ENCODE peak calls at places on chromosomes 3 and 15, in six cellular contexts. One of them, this sample, is unnamed.

GRCh38 chr3:158991146-158991705 is 189.4 kb downstream of the MFSD1 start:
- DNase-seq in GM12878: no peak
- DNase-seq in HepG2: no peak
- DNase-seq in GM12892: no peak
- DNase-seq in K562: no peak
- DNase-seq in H1: peak
- DNase-seq in this sample: no peak

GRCh38 chr3:169144691-169145090 is 518.8 kb downstream of the MECOM start:
- DNase-seq in H1: no peak
- DNase-seq in K562: no peak
- DNase-seq in HepG2: no peak
- DNase-seq in GM12878: no peak
- DNase-seq in GM12892: no peak
- DNase-seq in this sample: no peak

GRCh38 chr3:181699171-181699903 is 12.4 kb upstream of the SOX2 start:
- DNase-seq in H1: no peak
- DNase-seq in GM12878: no peak
- DNase-seq in GM12892: no peak
- DNase-seq in HepG2: no peak
- DNase-seq in K562: no peak
- DNase-seq in this sample: no peak

GRCh38 chr3:105970283-105970682 is 101.5 kb upstream of the CBLB start:
- DNase-seq in HepG2: no peak
- DNase-seq in GM12892: no peak
- DNase-seq in K562: no peak
- DNase-seq in GM12878: no peak
- DNase-seq in H1: no peak
- DNase-seq in this sample: no peak

GRCh38 chr15:67548862-67549651 is 6.6 kb downstream of the MAP2K5 start:
- DNase-seq in GM12892: no peak
- DNase-seq in HepG2: no peak
- DNase-seq in H1: peak
- DNase-seq in K562: no peak
- DNase-seq in GM12878: no peak
- DNase-seq in this sample: no peak

GRCh38 chr3:46693038-46693896 is at the start of gene ALS2CL:
- DNase-seq in GM12878: no peak
- DNase-seq in GM12892: peak
- DNase-seq in H1: no peak
- DNase-seq in HepG2: no peak
- DNase-seq in K562: peak
- DNase-seq in this sample: peak

GRCh38 chr3:136277634-136278033 is 27.5 kb downstream of the PCCB start:
- DNase-seq in GM12878: no peak
- DNase-seq in K562: no peak
- DNase-seq in H1: peak
- DNase-seq in HepG2: no peak
- DNase-seq in GM12892: no peak
- DNase-seq in this sample: no peak

GRCh38 chr3:188554404-188554803 is 400.4 kb downstream of the LPP start:
- DNase-seq in HepG2: no peak
- DNase-seq in K562: no peak
- DNase-seq in GM12892: no peak
- DNase-seq in H1: no peak
- DNase-seq in GM12878: no peak
- DNase-seq in this sample: no peak

GRCh38 chr3:192212335-192212734 is 515.0 kb downstream of the FGF12 start:
- DNase-seq in K562: no peak
- DNase-seq in HepG2: no peak
- DNase-seq in GM12892: no peak
- DNase-seq in GM12878: no peak
- DNase-seq in H1: no peak
- DNase-seq in this sample: no peak

GRCh38 chr3:192212979-192213378 is 514.4 kb downstream of the FGF12 start:
- DNase-seq in H1: no peak
- DNase-seq in HepG2: no peak
- DNase-seq in GM12892: no peak
- DNase-seq in K562: no peak
- DNase-seq in GM12878: no peak
- DNase-seq in this sample: no peak

GRCh38 chr3:192207239-192207638 is 520.1 kb downstream of the FGF12 start:
- DNase-seq in H1: no peak
- DNase-seq in K562: no peak
- DNase-seq in GM12878: no peak
- DNase-seq in GM12892: no peak
- DNase-seq in HepG2: no peak
- DNase-seq in this sample: no peak

DNA sequence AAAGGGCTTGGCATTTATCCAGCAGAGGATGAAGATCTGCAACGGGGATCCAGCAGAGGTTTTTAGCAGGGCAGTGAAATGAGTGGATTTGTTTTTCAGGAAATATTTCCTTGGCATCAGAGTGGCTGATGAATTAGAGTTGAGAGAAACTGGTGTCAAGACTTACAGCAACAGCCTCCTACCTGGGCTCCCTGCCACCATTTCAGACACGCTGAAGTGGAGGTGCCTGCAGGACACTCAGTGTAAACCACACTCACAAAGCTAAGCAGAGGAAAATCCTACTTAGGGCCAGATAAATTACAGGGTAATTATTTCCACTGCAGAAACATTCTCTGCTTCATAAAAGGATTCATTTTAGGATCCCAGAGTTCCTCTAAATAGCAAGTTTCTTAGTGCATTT is 519.7 kb downstream of the FGF12 start:
- DNase-seq in HepG2: no peak
- DNase-seq in GM12878: no peak
- DNase-seq in GM12892: no peak
- DNase-seq in H1: no peak
- DNase-seq in K562: no peak
- DNase-seq in this sample: no peak
- TF ChIP-seq TAF1 in HepG2: no peak
- TF ChIP-seq TAF1 in GM12878: no peak
- TF ChIP-seq TAF1 in GM12892: no peak
- TF ChIP-seq TAF1 in H1: no peak
- TF ChIP-seq TAF1 in K562: no peak
- TF ChIP-seq TAF1 in this sample: no peak

GRCh38 chr3:8313591-8314298 is 187.9 kb upstream of the LMCD1 start:
- DNase-seq in H1: no peak
- DNase-seq in GM12878: no peak
- DNase-seq in HepG2: no peak
- DNase-seq in K562: no peak
- DNase-seq in GM12892: no peak
- DNase-seq in this sample: no peak

GRCh38 chr3:8319935-8320634 is 181.5 kb upstream of the LMCD1 start:
- DNase-seq in GM12878: no peak
- DNase-seq in H1: no peak
- DNase-seq in GM12892: no peak
- DNase-seq in HepG2: no peak
- DNase-seq in K562: no peak
- DNase-seq in this sample: no peak

GRCh38 chr3:8320711-8321458 is 180.7 kb upstream of the LMCD1 start:
- DNase-seq in K562: no peak
- DNase-seq in H1: no peak
- DNase-seq in HepG2: no peak
- DNase-seq in GM12878: no peak
- DNase-seq in GM12892: no peak
- DNase-seq in this sample: no peak

DNA sequence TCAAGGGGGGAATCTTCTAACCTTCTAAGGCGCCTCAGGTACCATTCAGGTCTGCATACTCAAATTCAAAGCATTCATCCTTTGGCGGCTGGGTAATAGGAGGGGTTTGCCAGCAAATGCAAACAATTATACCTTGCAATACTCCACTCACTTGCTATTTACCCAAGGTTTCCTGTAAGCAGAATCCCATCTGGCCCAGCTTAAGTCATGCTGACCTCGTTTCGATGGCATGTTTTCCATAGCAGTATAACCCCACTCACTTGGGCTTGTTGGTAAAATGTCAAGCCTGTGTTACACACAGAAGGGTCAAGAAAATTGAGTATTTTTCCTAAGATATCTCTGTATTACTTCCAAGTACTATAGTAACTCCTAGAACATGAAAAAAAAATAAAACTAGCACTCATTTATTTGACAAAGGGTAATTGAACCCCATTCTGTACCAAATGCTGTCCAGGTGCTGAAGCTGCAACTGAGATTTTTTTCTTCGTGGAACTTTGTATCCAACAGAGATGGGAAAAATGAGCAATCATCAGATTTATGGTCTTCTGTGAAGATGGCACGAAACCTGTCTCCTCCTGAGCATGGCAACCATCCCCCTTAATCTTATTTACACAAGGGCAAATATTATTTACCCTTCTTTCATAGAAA is 183.5 kb upstream of the LMCD1 start:
- DNase-seq in HepG2: no peak
- DNase-seq in K562: no peak
- DNase-seq in H1: no peak
- DNase-seq in GM12892: no peak
- DNase-seq in GM12878: no peak
- DNase-seq in this sample: no peak
- TF ChIP-seq TAF1 in HepG2: no peak
- TF ChIP-seq TAF1 in K562: no peak
- TF ChIP-seq TAF1 in H1: no peak
- TF ChIP-seq TAF1 in GM12892: no peak
- TF ChIP-seq TAF1 in GM12878: no peak
- TF ChIP-seq TAF1 in this sample: no peak

GRCh38 chr3:19467761-19468160 is 319.5 kb downstream of the KCNH8 start:
- DNase-seq in GM12878: no peak
- DNase-seq in H1: no peak
- DNase-seq in HepG2: no peak
- DNase-seq in GM12892: no peak
- DNase-seq in K562: no peak
- DNase-seq in this sample: no peak
- TF ChIP-seq TAF1 in GM12878: no peak
- TF ChIP-seq TAF1 in H1: no peak
- TF ChIP-seq TAF1 in HepG2: no peak
- TF ChIP-seq TAF1 in GM12892: no peak
- TF ChIP-seq TAF1 in K562: no peak
- TF ChIP-seq TAF1 in this sample: no peak

DNA sequence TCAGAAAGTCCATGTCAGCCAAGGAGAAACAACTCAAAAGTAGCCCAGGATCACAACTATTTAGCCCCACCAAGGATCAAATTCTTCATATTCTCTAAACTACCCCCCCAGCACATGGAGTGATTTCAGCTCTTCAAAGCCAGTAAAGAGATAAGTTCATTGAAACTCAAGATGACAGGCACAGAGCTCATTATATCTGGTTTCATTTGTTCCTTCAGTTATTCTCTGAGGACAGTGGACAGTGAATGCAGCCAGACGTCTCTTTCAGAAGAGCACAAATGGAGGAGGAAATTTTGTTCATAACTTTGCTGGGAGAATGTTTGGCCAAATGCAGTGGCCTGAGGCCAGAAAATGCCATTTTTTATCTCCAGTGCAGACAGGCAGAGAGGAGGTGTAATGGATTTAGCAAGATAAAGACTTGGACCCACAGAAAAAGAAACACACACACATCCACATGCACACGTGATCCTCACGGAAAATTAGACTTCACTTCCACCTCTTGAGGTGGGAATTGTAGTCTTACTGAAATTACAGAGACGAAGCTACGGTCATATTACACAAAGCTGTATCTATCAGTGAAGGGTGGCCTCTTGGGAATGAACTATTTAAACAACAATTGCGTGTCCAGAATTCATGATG is 64.6 kb downstream of the HES1 start:
- DNase-seq in H1: no peak
- DNase-seq in HepG2: no peak
- DNase-seq in K562: no peak
- DNase-seq in GM12878: no peak
- DNase-seq in GM12892: no peak
- DNase-seq in this sample: no peak
- TF ChIP-seq TAF1 in H1: no peak
- TF ChIP-seq TAF1 in HepG2: no peak
- TF ChIP-seq TAF1 in K562: no peak
- TF ChIP-seq TAF1 in GM12878: no peak
- TF ChIP-seq TAF1 in GM12892: no peak
- TF ChIP-seq TAF1 in this sample: no peak

GRCh38 chr3:154979327-154979726 is 100.8 kb upstream of the MME start:
- DNase-seq in GM12892: no peak
- DNase-seq in H1: no peak
- DNase-seq in HepG2: no peak
- DNase-seq in GM12878: no peak
- DNase-seq in K562: no peak
- DNase-seq in this sample: no peak

GRCh38 chr3:154976072-154976983 is 103.8 kb upstream of the MME start:
- DNase-seq in H1: no peak
- DNase-seq in GM12892: no peak
- DNase-seq in HepG2: no peak
- DNase-seq in K562: no peak
- DNase-seq in GM12878: no peak
- DNase-seq in this sample: no peak

GRCh38 chr3:154981201-154981600 is 98.9 kb upstream of the MME start:
- DNase-seq in H1: no peak
- DNase-seq in HepG2: no peak
- DNase-seq in GM12878: no peak
- DNase-seq in GM12892: no peak
- DNase-seq in K562: no peak
- DNase-seq in this sample: no peak
- TF ChIP-seq TAF1 in H1: no peak
- TF ChIP-seq TAF1 in HepG2: no peak
- TF ChIP-seq TAF1 in GM12878: no peak
- TF ChIP-seq TAF1 in GM12892: no peak
- TF ChIP-seq TAF1 in K562: no peak
- TF ChIP-seq TAF1 in this sample: no peak

DNA sequence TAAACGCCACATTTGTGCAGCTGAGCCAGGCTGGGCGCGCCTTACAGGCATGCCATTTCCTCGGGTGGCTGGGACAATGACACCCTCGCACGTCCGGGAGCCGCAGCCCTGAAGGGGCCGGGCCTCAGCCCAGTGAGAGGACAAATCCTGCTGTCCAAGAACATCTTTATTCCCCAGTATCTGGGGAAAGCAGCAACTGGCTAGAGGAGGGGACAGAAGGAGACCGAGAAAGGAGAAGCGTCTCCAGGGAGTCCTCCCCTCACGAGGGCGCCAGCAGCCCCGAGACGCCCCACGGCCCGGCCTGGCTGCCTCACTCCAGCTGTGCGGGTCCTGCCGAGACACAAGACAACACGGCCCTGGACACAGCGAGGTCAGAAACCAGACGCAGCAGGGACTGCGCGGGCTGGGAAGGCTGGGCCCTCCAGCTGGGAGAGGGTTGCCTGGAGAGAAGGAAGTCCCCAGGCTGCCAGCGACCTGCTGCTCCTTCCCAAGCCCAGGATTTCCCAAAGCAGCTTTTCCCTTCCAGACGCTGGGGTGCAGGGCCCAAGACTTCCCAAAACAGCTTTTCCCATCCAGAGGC is 130.2 kb downstream of the CHSY1 start:
- DNase-seq in GM12892: no peak
- DNase-seq in K562: peak
- DNase-seq in GM12878: no peak
- DNase-seq in H1: no peak
- DNase-seq in HepG2: no peak
- DNase-seq in this sample: peak
- TF ChIP-seq TAF1 in GM12892: no peak
- TF ChIP-seq TAF1 in K562: no peak
- TF ChIP-seq TAF1 in GM12878: no peak
- TF ChIP-seq TAF1 in H1: no peak
- TF ChIP-seq TAF1 in HepG2: no peak
- TF ChIP-seq TAF1 in this sample: no peak

GRCh38 chr15:45402955-45403892 is 24.9 kb upstream of the GATM start:
- DNase-seq in GM12892: peak
- DNase-seq in K562: peak
- DNase-seq in HepG2: no peak
- DNase-seq in GM12878: no peak
- DNase-seq in H1: no peak
- DNase-seq in this sample: peak
- TF ChIP-seq TAF1 in GM12892: no peak
- TF ChIP-seq TAF1 in K562: peak
- TF ChIP-seq TAF1 in HepG2: no peak
- TF ChIP-seq TAF1 in GM12878: no peak
- TF ChIP-seq TAF1 in H1: no peak
- TF ChIP-seq TAF1 in this sample: no peak

This sample was measured in GM12891.